ENCODE peak calls at places on chromosomes 6 and 20, in four cellular contexts. K is stimulated activated CD4-positive, alpha-beta T cell treated with anti-CD3 and anti-CD28 coated beads, TNF-alpha, amount 100 ng/mL, for 1 hour; H is WTC11; Y is WERI-Rb-1. F is an unnamed sample.

GRCh38 chr6:21115111-21115510 is 478.4 kb upstream of the SOX4 start:
- DNase-seq in Y (no peak), K (no peak), H (no peak), F (no peak)

GRCh38 chr20:34824861-34825529 is 456 bp downstream of the NCOA6 start:
- DNase-seq in K (peak; percentile 47), Y (peak; percentile 75), H (peak; percentile 78), F (peak; percentile 77)

GRCh38 chr6:151004415-151005024 is 139.0 kb downstream of the MTHFD1L start:
- DNase-seq in H (no peak), Y (no peak), K (no peak), F (no peak)

GRCh38 chr20:44166477-44166876 is 20.5 kb downstream of the JPH2 start:
- DNase-seq in K (no peak), H (no peak), Y (no peak), F (no peak)

GRCh38 chr6:4714961-4715501 is 61.2 kb upstream of the CDYL start:
- DNase-seq in K (no peak), Y (no peak), H (no peak), F (no peak)

GRCh38 chr6:116557863-116558262 is 4.3 kb downstream of the CALHM4 start:
- DNase-seq in H (no peak), K (no peak), Y (no peak), F (no peak)

GRCh38 chr6:79076160-79076559 is 1.9 kb downstream of the PHIP start:
- DNase-seq in H (no peak), K (no peak), Y (no peak), F (no peak)

GRCh38 chr6:3977875-3978711 is 100.8 kb downstream of the FAM217A start:
- DNase-seq in H (peak; percentile 33), K (peak; percentile 5), Y (peak; percentile 62), F (peak; percentile 78)

GRCh38 chr20:576156-576555 is 32.6 kb upstream of the CSNK2A1 start:
- DNase-seq in H (no peak), Y (no peak), K (no peak), F (peak; percentile 33)